ENCODE peak calls at places on chromosome 5, in six cellular contexts. A is upper lobe of right lung; R is breast epithelium; D is cardiac muscle cell; X is transverse colon; Z is CD4-positive, CD25-positive, alpha-beta regulatory T cell. K is an unnamed sample. For H3K27me3 and H3K4me1, the result is how much of the 10 kb centered on the place peaks cover.

GRCh38 chr5:31639488-31640011 is 619 bp downstream of the PDZD2 start:
- DNase-seq in A (no peak), R (no peak), D (no peak), X (no peak), Z (no peak), K (peak)

GRCh38 chr5:34053133-34053532 is 10.1 kb upstream of the C1QTNF3 start:
- DNase-seq in A (no peak), R (no peak), D (peak), X (no peak), Z (no peak), K (no peak)

GRCh38 chr5:82952326-82952725 is 124.9 kb downstream of the TMEM167A start:
- DNase-seq in A (no peak), R (no peak), D (no peak), X (no peak), Z (no peak), K (no peak)

GRCh38 chr5:142012186-142012785 is 541 bp downstream of the GNPDA1 start:
- DNase-seq in A (peak), R (no peak), D (peak), X (peak), Z (no peak), K (no peak)

GRCh38 chr5:44875661-44876250 is 67.0 kb downstream of the MRPS30 start:
- DNase-seq in A (no peak), R (no peak), D (no peak), X (no peak), Z (peak), K (peak)

GRCh38 chr5:163867738-163868137 is 362.3 kb downstream of the MAT2B start:
- DNase-seq in A (no peak), R (no peak), D (peak), X (no peak), Z (no peak), K (no peak)

GRCh38 chr5:88544616-88545150 is 276.0 kb upstream of the TMEM161B start:
- DNase-seq in A (no peak), R (no peak), D (no peak), X (no peak), Z (no peak), K (no peak)

GRCh38 chr5:154274828-154275185 is 84.3 kb downstream of the GALNT10 start:
- DNase-seq in A (no peak), R (no peak), D (no peak), X (no peak), Z (no peak), K (no peak)

GRCh38 chr5:84688566-84688965 is 303.9 kb upstream of the EDIL3 start:
- DNase-seq in A (no peak), R (no peak), D (peak), X (no peak), Z (no peak), K (no peak)

GRCh38 chr5:128334010-128334716 is 203.9 kb downstream of the FBN2 start:
- DNase-seq in A (no peak), R (no peak), D (no peak), X (no peak), Z (no peak), K (no peak)

GRCh38 chr5:120053841-120054240 is 410.3 kb upstream of the PRR16 start:
- DNase-seq in A (no peak), R (no peak), D (peak), X (no peak), Z (no peak), K (no peak)

GRCh38 chr5:16312786-16313185 is 133.2 kb upstream of the MARCHF11 start:
- DNase-seq in A (no peak), R (no peak), D (no peak), X (no peak), Z (no peak), K (no peak)
- H3K27me3 ChIP-seq in A (under half), R (under half), D (under half), X (under half), Z (under half), K (under half)

GRCh38 chr5:132425009-132425937 is 55.8 kb downstream of the SLC22A5 start:
- DNase-seq in A (no peak), R (no peak), D (peak), X (peak), Z (peak), K (peak)

GRCh38 chr5:132428147-132428482 is 58.6 kb downstream of the SLC22A5 start:
- DNase-seq in A (no peak), R (no peak), D (no peak), X (no peak), Z (no peak), K (no peak)

GRCh38 chr5:132425975-132426524 is 56.5 kb downstream of the SLC22A5 start:
- DNase-seq in A (no peak), R (no peak), D (no peak), X (no peak), Z (no peak), K (no peak)

GRCh38 chr5:132427285-132428146 is 58.0 kb downstream of the SLC22A5 start:
- DNase-seq in A (peak), R (no peak), D (no peak), X (peak), Z (peak), K (peak)

GRCh38 chr5:132426525-132427138 is 57.1 kb downstream of the SLC22A5 start:
- DNase-seq in A (peak), R (no peak), D (peak), X (peak), Z (peak), K (no peak)
- H3K4me1 ChIP-seq in A (half or more), R (under half), D (under half), X (half or more), Z (half or more), K (half or more)

GRCh38 chr5:1881273-1881586 is 1.5 kb downstream of the IRX4 start:
- DNase-seq in A (no peak), R (no peak), D (peak), X (no peak), Z (no peak), K (no peak)
- H3K27me3 ChIP-seq in A (half or more), R (half or more), D (half or more), X (half or more), Z (under half), K (under half)

GRCh38 chr5:72129730-72130129 is 22.5 kb downstream of the MAP1B start:
- DNase-seq in A (no peak), R (no peak), D (no peak), X (no peak), Z (no peak), K (no peak)

GRCh38 chr5:72123764-72124163 is 16.5 kb downstream of the MAP1B start:
- DNase-seq in A (no peak), R (no peak), D (no peak), X (no peak), Z (no peak), K (no peak)

GRCh38 chr5:72125271-72125670 is 18.0 kb downstream of the MAP1B start:
- DNase-seq in A (no peak), R (no peak), D (no peak), X (no peak), Z (no peak), K (no peak)

GRCh38 chr5:72125931-72126620 is 18.8 kb downstream of the MAP1B start:
- DNase-seq in A (no peak), R (no peak), D (no peak), X (no peak), Z (no peak), K (no peak)

DNA sequence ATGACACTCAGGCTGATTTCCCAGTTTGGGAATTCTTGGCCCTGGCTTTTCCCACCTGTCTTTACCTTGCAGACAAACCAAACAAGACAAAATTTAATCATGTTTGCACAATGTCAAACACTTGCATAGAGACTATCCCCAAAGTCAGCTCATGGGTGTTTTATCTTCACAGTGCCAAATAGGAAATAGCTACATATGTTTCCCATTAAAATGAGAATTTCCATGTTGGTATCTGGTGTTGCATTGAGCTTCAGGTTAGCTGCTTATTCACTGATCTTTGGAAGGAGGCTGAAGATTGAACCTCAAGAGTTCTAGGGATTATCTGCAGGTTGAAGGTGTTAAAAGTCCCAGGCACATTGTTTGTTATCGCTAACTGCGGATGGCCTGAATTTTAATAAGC is 19.5 kb downstream of the MAP1B start:
- DNase-seq in A (no peak), R (no peak), D (no peak), X (no peak), Z (no peak), K (no peak)
- H3K4me1 ChIP-seq in A (under half), R (under half), D (under half), X (under half), Z (under half), K (under half)

DNA sequence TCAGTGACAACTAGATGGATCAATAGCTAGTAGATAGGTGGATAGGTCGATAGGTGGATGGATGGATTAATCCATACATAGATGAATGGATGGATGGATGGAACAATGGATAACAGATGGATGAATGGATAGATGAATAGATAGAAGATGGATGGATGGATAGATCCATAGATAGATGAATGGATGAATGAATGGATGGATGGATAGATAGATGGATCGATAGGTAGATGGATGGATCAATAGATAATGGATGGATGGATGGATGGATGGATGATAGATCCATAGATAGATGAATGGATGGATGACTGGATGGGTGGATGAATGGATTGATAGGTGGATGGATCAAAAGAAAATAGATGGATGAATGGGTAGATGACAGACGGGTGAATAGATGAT is 5.1 kb downstream of the SLC6A3 start:
- DNase-seq in A (no peak), R (no peak), D (no peak), X (no peak), Z (no peak), K (no peak)
- H3K27me3 ChIP-seq in A (under half), R (half or more), D (half or more), X (half or more), Z (under half), K (under half)

GRCh38 chr5:68225188-68225910 is 9.8 kb downstream of the PIK3R1 start:
- DNase-seq in A (no peak), R (peak), D (peak), X (peak), Z (no peak), K (no peak)

GRCh38 chr5:68222824-68223354 is 7.3 kb downstream of the PIK3R1 start:
- DNase-seq in A (no peak), R (no peak), D (no peak), X (no peak), Z (no peak), K (no peak)

GRCh38 chr5:68225911-68226563 is 10.5 kb downstream of the PIK3R1 start:
- DNase-seq in A (no peak), R (no peak), D (no peak), X (peak), Z (no peak), K (no peak)

GRCh38 chr5:68226564-68227073 is 11.1 kb downstream of the PIK3R1 start:
- DNase-seq in A (no peak), R (no peak), D (no peak), X (no peak), Z (no peak), K (no peak)

DNA sequence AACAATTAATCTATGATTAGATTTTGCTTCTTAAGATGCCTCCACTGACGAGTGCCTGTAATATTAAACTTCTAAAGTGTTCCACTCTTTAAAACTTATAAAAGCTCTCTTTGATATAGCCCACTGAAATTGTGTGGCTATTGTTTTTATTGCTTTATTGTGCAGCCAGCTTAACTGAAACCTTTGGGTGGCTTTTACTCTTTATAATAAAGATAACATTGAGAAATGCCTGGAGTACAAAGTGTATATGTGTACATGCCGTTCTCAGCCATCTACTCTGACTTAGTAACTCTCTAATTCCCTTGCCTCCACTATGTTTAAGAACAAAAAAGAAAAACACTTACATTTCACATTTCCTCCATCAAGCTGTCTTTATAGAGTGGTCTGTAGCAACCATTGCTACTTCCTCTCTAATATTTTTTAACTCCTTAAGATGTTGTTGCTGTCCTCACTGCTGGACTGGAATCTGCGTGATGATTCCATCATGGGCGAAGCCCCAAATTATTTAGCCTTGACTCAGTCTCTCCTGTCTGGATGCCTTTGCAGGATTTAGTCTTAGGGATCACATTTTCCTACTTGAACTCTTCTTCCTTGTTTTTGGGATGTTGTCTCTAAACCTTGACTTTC is 9.1 kb downstream of the PIK3R1 start:
- DNase-seq in A (no peak), R (no peak), D (peak), X (no peak), Z (no peak), K (no peak)
- H3K4me1 ChIP-seq in A (half or more), R (under half), D (under half), X (half or more), Z (under half), K (under half)

DNA sequence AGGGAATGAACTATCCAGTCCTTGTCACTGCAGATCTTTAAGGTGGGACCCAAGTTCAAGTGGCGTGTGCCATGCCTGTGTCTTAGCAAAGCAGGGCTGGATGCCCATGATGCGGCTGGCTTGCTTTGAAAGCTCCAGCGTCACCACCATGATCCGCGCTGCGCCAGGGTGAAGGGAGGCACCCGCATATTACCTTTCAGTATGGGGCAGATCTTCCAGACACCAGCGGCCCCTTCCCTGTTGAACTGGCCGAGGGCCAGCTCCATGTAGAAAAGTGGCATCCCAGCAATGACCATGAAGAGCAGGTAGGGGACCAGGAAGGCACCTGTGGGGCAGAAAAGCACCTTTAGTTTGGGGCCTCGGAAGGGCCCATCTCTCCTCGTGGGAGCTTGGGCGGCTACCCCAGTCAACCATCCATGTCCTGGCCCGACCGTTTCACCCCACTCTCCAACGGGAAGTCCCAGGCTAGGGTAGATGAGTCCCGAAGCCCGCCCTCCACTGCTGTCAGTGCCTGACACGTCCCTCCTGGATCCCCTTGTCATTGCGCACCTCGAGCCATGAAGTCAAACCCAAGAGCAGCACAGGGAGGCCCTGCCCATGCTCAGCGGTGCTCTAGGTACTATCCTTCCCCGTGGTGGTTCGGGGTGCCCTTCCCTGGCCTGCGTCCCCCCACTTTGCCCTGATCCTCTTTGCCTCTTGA is 3.9 kb downstream of the SLC6A3 start:
- DNase-seq in A (no peak), R (no peak), D (no peak), X (no peak), Z (no peak), K (no peak)
- H3K27me3 ChIP-seq in A (half or more), R (half or more), D (half or more), X (half or more), Z (under half), K (under half)

DNA sequence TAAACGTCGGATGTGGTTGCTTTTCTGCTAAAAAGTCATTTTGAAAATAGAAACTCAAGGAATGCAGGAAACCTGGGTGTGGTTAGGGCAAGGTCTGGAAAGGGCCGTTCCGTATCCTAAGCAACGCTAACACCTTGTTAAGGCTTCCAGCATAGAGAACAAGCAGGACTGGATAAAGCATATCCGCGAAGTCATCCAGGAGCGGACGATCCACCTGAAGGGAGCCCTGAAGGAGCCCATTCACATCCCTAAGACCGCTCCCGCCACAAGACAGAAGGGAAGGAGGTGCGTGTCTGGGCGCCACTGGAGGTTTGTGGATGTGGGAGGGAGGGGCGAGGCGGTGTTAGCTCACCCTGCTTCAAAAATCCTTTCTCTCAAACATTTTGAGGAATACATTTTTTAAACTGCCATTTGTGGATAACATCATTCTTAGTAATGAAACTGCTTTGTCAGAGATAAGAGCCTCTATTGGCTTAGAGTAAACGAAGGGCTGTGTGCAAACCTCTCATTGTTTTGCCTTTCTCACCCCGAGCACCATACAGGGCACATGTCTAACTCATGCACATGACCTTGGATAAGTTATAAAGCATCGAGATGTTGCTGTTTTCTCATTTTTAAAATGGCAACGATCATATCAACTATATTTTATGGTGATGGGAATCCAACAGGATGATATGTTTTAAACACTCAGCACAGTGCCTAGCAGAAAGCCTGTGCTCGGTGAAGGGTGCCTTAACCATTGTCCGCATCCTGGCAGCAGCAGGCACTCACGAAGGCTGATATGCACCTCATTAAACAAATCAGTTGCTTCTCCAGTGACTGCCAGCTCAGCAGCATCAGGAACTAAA is 175.7 kb upstream of the OTULINL start:
- DNase-seq in A (no peak), R (no peak), D (peak), X (no peak), Z (no peak), K (no peak)
- H3K4me1 ChIP-seq in A (under half), R (under half), D (under half), X (under half), Z (under half), K (under half)